ENCODE peak calls at places on chromosomes 6 and 20, in seven cellular contexts. G is ecto neural progenitor cell; I is naive thymus-derived CD8-positive, alpha-beta T cell; X is stromal cell of bone marrow; L is psoas muscle; H is glomerular endothelial cell; Y is RWPE1. R is an unnamed sample.

GRCh38 chr20:20003088-20003954 is 13.8 kb upstream of the NAA20 start:
- DNase-seq in G (no peak), I (peak), X (no peak), L (no peak), H (no peak), Y (no peak), R (no peak)

GRCh38 chr20:1663917-1664316 is 6.3 kb upstream of the SIRPG start:
- DNase-seq in G (no peak), I (no peak), X (peak), L (no peak), H (no peak), Y (peak), R (no peak)

GRCh38 chr20:41910558-41910957 is 292.4 kb upstream of the CHD6 start:
- DNase-seq in G (no peak), I (no peak), X (no peak), L (no peak), H (no peak), Y (no peak), R (no peak)

GRCh38 chr20:6626805-6627204 is 140.7 kb upstream of the BMP2 start:
- DNase-seq in G (no peak), I (no peak), X (no peak), L (no peak), H (no peak), Y (no peak), R (no peak)

GRCh38 chr6:12331951-12332749 is 42.0 kb downstream of the EDN1 start:
- DNase-seq in G (no peak), I (no peak), X (no peak), L (no peak), H (no peak), Y (no peak), R (no peak)

GRCh38 chr6:52788478-52788877 is 15.1 kb downstream of the GSTA1 start:
- DNase-seq in G (no peak), I (no peak), X (no peak), L (no peak), H (no peak), Y (no peak), R (no peak)

GRCh38 chr6:43181942-43182860 is at the start of gene CUL9:
- DNase-seq in G (peak), I (peak), X (peak), L (peak), H (no peak), Y (peak), R (no peak)

GRCh38 chr6:33104893-33105292 is 29.1 kb downstream of the HLA-DPB1 start:
- DNase-seq in G (no peak), I (no peak), X (no peak), L (no peak), H (no peak), Y (no peak), R (no peak)

GRCh38 chr6:37150314-37150713 is 19.6 kb upstream of the PIM1 start:
- DNase-seq in G (no peak), I (no peak), X (no peak), L (no peak), H (no peak), Y (no peak), R (no peak)